ENCODE peak calls at places on chromosomes 12 and 14, in ten cellular contexts. V, E, I, F, J, X, S, Y, N and B are unnamed samples.

GRCh38 chr12:78928200-78929074 is 63.9 kb downstream of the SYT1 start:
- DNase-seq in V (no peak), E (no peak), I (peak; percentile 69), F (peak; percentile 73), J (no peak), X (peak; percentile 65), S (no peak), Y (no peak), N (peak; percentile 44), B (peak; percentile 98)

GRCh38 chr14:58362798-58363412 is 32.8 kb upstream of the TOMM20L start:
- DNase-seq in V (peak; percentile 13), E (no peak), I (peak; percentile 49), F (peak; percentile 50), J (peak; percentile 22), X (no peak), S (no peak), Y (no peak), N (peak; percentile 19), B (peak; percentile 4)

GRCh38 chr14:73825551-73826188 is 26.0 kb upstream of the PTGR2 start:
- DNase-seq in V (peak; percentile 70), E (peak; percentile 68), I (peak; percentile 89), F (peak; percentile 90), J (peak; percentile 78), X (peak; percentile 72), S (peak; percentile 95), Y (peak; percentile 67), N (peak; percentile 86), B (peak; percentile 51)

GRCh38 chr12:96493101-96493500 is 3.7 kb downstream of the CFAP54 start:
- DNase-seq in V (no peak), E (no peak), I (no peak), F (peak; percentile 30), J (no peak), X (no peak), S (no peak), Y (no peak), N (peak; percentile 43), B (peak; percentile 44)

GRCh38 chr14:68507544-68508081 is 285.3 kb downstream of the ZFP36L1 start:
- DNase-seq in V (no peak), E (peak; percentile 38), I (no peak), F (no peak), J (no peak), X (no peak), S (peak; percentile 52), Y (no peak), N (no peak), B (no peak)

GRCh38 chr14:66509874-66510273 is 1.9 kb downstream of the GPHN start:
- DNase-seq in V (no peak), E (no peak), I (no peak), F (peak; percentile 25), J (no peak), X (no peak), S (no peak), Y (no peak), N (peak; percentile 14), B (no peak)

GRCh38 chr14:104983231-104983721 is 2.3 kb upstream of the CLBA1 start:
- DNase-seq in V (no peak), E (no peak), I (no peak), F (no peak), J (no peak), X (no peak), S (no peak), Y (no peak), N (no peak), B (no peak)

GRCh38 chr12:95169368-95169767 is 47.9 kb downstream of the FGD6 start:
- DNase-seq in V (no peak), E (no peak), I (peak; percentile 60), F (peak; percentile 35), J (peak; percentile 54), X (peak; percentile 95), S (peak; percentile 50), Y (no peak), N (peak; percentile 79), B (peak; percentile 87)

GRCh38 chr14:54364555-54365415 is 32.0 kb upstream of the CDKN3 start:
- DNase-seq in V (no peak), E (no peak), I (peak; percentile 75), F (no peak), J (no peak), X (no peak), S (peak; percentile 31), Y (no peak), N (peak; percentile 69), B (peak; percentile 82)